ENCODE peak calls at places on chromosomes 2 and 18, in six cellular contexts. Q, M, K, P, H and U are unnamed samples.

GRCh38 chr2:12870692-12871091 is 154.0 kb downstream of the TRIB2 start:
- DNase-seq in P (no peak), M (no peak), H (no peak), K (no peak), Q (no peak), U (no peak)

GRCh38 chr2:130720036-130720435 is 8.8 kb upstream of the GPR148 start:
- DNase-seq in Q (no peak), P (no peak), K (no peak), M (no peak), H (no peak), U (no peak)

GRCh38 chr2:66995636-66996035 is 401.5 kb upstream of the ETAA1 start:
- DNase-seq in M (no peak), H (no peak), K (no peak), Q (no peak), P (no peak), U (no peak)

GRCh38 chr2:123762221-123762620 is 262.9 kb upstream of the CNTNAP5 start:
- DNase-seq in Q (no peak), P (no peak), K (no peak), H (no peak), M (no peak), U (no peak)

GRCh38 chr2:163856941-163857340 is 121.1 kb upstream of the FIGN start:
- DNase-seq in P (no peak), H (no peak), M (no peak), Q (no peak), K (no peak), U (no peak)

GRCh38 chr2:64341461-64341860 is 112.5 kb upstream of the LGALSL start:
- DNase-seq in P (no peak), M (no peak), K (no peak), H (no peak), Q (no peak), U (no peak)

GRCh38 chr18:76923485-76924085 is 101.2 kb downstream of the ZNF236 start:
- DNase-seq in P (no peak), M (no peak), Q (no peak), K (no peak), H (no peak), U (no peak)

GRCh38 chr2:229314117-229314516 is 43.0 kb upstream of the PID1 start:
- DNase-seq in H (no peak), P (no peak), Q (no peak), K (no peak), M (no peak), U (no peak)

GRCh38 chr2:240197439-240198139 is 57.1 kb upstream of the OTOS start:
- DNase-seq in M (no peak), K (no peak), Q (no peak), P (no peak), H (no peak), U (no peak)